ENCODE peak calls at places on chromosomes 3 and 15, in eight cellular contexts. F, S, B, R, E, J, V and Z are unnamed samples. For H3K4me1, the result is how much of the 10 kb centered on the place peaks cover.

GRCh38 chr3:170714151-170714550 is 128.3 kb upstream of the SLC7A14 start:
- DNase-seq in S (peak), V (no peak), J (no peak), B (no peak), E (no peak), F (no peak), R (no peak), Z (no peak)

GRCh38 chr3:114179575-114179974 is 723 bp upstream of the DRD3 start:
- DNase-seq in E (no peak), S (peak), B (no peak), V (no peak), R (no peak), J (no peak), F (no peak), Z (no peak)

GRCh38 chr3:24526640-24527237 is 32.1 kb upstream of the THRB start:
- DNase-seq in J (no peak), R (no peak), V (no peak), B (no peak), S (no peak), F (no peak), E (no peak), Z (no peak)

GRCh38 chr3:151890721-151891141 is 17.3 kb downstream of the SUCNR1 start:
- DNase-seq in R (no peak), S (peak), J (no peak), E (no peak), B (no peak), V (no peak), F (no peak), Z (no peak)

GRCh38 chr15:47003568-47003967 is 713.7 kb upstream of the SEMA6D start:
- DNase-seq in S (no peak), E (no peak), B (no peak), J (no peak), F (no peak), R (no peak), V (no peak), Z (no peak)

GRCh38 chr15:85008474-85009260 is 27.0 kb downstream of the PDE8A start:
- DNase-seq in R (no peak), J (no peak), B (no peak), F (no peak), E (no peak), S (no peak), V (no peak), Z (no peak)

GRCh38 chr15:74842581-74843444 is at the start of gene ULK3:
- DNase-seq in V (peak), E (peak), B (peak), S (peak), F (peak), R (peak), J (peak), Z (peak)

GRCh38 chr3:188449421-188449820 is 295.5 kb downstream of the LPP start:
- DNase-seq in S (no peak), V (no peak), B (no peak), E (no peak), F (no peak), J (no peak), R (no peak), Z (no peak)

GRCh38 chr15:63203451-63204090 is 14.2 kb downstream of the RAB8B start:
- DNase-seq in E (no peak), F (no peak), J (no peak), S (no peak), B (no peak), V (no peak), R (no peak), Z (no peak)

GRCh38 chr15:40256642-40257235 is 17.9 kb downstream of the PAK6 start:
- DNase-seq in F (no peak), B (no peak), J (no peak), E (no peak), V (no peak), S (no peak), R (no peak), Z (no peak)

GRCh38 chr3:159788291-159788690 is 200.3 kb upstream of the IL12A start:
- DNase-seq in V (no peak), E (no peak), J (no peak), S (no peak), R (no peak), B (no peak), F (no peak), Z (no peak)

GRCh38 chr3:85455801-85456200 is 497.0 kb downstream of the CADM2 start:
- DNase-seq in V (no peak), J (no peak), F (no peak), R (no peak), S (no peak), E (no peak), B (no peak), Z (no peak)

GRCh38 chr3:153070153-153070868 is 91.7 kb upstream of the RAP2B start:
- DNase-seq in R (no peak), B (no peak), E (no peak), J (no peak), V (no peak), F (no peak), S (peak), Z (no peak)

GRCh38 chr15:38130739-38131498 is 121.7 kb upstream of the SPRED1 start:
- DNase-seq in J (peak), R (peak), E (peak), F (peak), B (peak), V (peak), S (peak), Z (peak)

GRCh38 chr3:172002512-172003078 is 36.8 kb upstream of the FNDC3B start:
- DNase-seq in F (no peak), R (no peak), S (peak), B (no peak), V (no peak), J (no peak), E (no peak), Z (no peak)

GRCh38 chr3:72739521-72740466 is 108.5 kb downstream of the SHQ1 start:
- DNase-seq in J (no peak), B (no peak), V (no peak), E (no peak), R (no peak), F (no peak), S (no peak), Z (no peak)

GRCh38 chr3:118108769-118109168 is 925.9 kb downstream of the IGSF11 start:
- DNase-seq in B (no peak), F (no peak), S (no peak), R (no peak), V (no peak), E (no peak), J (no peak), Z (no peak)

DNA sequence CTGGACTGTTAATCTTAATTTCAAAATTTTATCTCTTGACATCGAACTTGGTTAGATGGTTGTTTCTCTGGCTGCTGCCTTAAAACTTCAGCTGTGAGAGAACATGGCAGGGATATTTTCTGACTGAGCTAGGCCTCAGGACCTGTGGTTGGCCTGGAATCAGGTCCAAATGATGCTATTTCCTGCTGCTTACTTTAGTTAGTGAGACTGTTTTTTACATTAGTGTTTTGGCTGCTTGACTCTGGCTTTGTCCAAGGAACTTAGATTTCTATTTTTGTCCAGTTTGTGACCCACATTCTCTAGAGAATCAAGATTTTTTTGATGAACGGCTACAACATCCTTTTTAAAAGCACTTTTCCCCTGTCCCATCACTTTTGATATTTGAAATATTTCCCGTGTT is 497.9 kb upstream of the SGO1 start:
- DNase-seq in R (no peak), J (peak), B (no peak), E (no peak), S (peak), F (no peak), V (no peak), Z (no peak)
- H3K27ac ChIP-seq in R (no peak), J (peak), B (no peak), E (no peak), S (no peak), F (peak), V (peak), Z (no peak)

GRCh38 chr3:128648402-128648801 is 2.2 kb downstream of the RPN1 start:
- DNase-seq in S (no peak), E (no peak), B (no peak), V (no peak), J (no peak), F (no peak), R (no peak), Z (no peak)
- TF ChIP-seq CTCF in S (no peak), E (no peak), B (no peak), V (no peak), J (no peak), F (no peak), R (no peak), Z (no peak)

DNA sequence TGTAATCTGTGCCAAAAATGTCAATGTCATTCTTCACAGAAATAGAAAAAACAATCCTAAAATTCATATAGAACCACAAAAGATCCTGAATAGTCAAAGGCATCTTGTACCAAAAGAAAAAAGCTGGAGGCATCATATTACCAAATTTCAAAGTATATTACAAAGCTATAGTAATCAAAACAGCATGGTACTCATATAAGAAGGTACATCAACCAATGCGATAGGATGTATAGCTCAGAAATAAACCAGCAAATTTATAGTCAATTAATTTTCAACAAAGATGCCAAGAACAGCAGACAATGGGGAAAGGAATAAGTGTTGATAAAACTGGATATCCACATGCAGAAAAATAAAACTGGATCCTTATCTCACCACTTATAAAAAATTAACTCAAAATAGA is 150.5 kb upstream of the PRICKLE2 start:
- DNase-seq in V (no peak), S (no peak), R (no peak), F (no peak), B (no peak), J (no peak), E (no peak), Z (no peak)
- H3K4me1 ChIP-seq in V (under half), S (under half), R (under half), F (under half), B (under half), J (under half), E (under half), Z (under half)

DNA sequence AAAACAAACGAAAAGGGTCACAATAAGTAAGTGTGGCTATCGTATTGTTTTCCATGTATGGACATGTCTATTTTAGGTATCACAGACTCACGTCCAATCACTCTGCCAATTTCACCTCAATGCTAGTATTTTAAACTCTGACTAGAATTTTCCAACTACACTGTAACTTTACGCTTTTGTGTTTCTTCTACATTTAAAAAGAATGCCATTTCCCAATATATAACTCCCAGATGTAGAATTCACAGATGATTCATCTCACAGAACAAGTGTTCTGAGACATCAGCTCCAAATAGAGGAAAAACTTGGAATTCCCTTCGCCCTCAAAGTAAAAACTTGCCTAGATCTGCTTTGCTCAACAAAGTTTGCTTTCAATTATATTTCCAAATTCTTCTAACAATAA is 14.2 kb downstream of the LRIG1 start:
- DNase-seq in F (no peak), S (peak), B (no peak), J (no peak), E (no peak), R (no peak), V (no peak), Z (no peak)
- H3K27ac ChIP-seq in F (peak), S (peak), B (peak), J (peak), E (peak), R (peak), V (peak), Z (peak)

GRCh38 chr3:125683067-125683844 is 88.0 kb upstream of the OSBPL11 start:
- DNase-seq in J (peak), V (peak), R (no peak), S (no peak), B (no peak), F (no peak), E (no peak), Z (no peak)

GRCh38 chr3:125681146-125681545 is 85.8 kb upstream of the OSBPL11 start:
- DNase-seq in R (no peak), V (no peak), J (no peak), B (no peak), E (no peak), F (no peak), S (no peak), Z (no peak)

GRCh38 chr3:125679258-125679657 is 84.0 kb upstream of the OSBPL11 start:
- DNase-seq in E (no peak), J (no peak), V (no peak), S (no peak), B (no peak), F (no peak), R (no peak), Z (no peak)

DNA sequence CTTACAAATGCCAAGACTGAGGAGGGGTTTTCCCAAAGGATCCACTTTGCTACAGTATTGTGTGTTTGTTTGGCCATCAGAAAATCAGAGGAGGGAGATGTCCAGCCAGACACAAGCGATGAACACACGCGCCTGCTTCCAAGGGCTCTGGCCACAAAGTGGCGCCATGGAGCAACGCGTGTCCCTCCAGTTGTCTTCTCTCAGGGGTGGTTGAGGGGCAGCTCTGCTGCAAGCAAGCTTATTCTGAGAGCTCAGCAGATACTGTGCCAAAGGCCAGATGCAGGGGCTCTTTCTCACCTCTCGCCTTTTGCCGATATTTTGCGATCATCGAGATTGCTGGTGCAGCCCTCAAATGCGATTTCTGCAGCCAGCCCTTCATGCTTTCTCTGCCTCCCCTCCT is 88.9 kb upstream of the OSBPL11 start:
- DNase-seq in V (peak), F (peak), S (peak), E (no peak), J (no peak), B (no peak), R (peak), Z (no peak)
- TF ChIP-seq CTCF in V (peak), F (no peak), S (peak), E (no peak), J (peak), B (no peak), R (no peak), Z (peak)

GRCh38 chr15:64249842-64250575 is 87.2 kb upstream of the PPIB start:
- DNase-seq in B (no peak), R (no peak), V (no peak), F (no peak), S (no peak), J (no peak), E (no peak), Z (no peak)
- H3K4me1 ChIP-seq in B (under half), R (under half), V (under half), F (under half), S (under half), J (under half), E (under half), Z (under half)

DNA sequence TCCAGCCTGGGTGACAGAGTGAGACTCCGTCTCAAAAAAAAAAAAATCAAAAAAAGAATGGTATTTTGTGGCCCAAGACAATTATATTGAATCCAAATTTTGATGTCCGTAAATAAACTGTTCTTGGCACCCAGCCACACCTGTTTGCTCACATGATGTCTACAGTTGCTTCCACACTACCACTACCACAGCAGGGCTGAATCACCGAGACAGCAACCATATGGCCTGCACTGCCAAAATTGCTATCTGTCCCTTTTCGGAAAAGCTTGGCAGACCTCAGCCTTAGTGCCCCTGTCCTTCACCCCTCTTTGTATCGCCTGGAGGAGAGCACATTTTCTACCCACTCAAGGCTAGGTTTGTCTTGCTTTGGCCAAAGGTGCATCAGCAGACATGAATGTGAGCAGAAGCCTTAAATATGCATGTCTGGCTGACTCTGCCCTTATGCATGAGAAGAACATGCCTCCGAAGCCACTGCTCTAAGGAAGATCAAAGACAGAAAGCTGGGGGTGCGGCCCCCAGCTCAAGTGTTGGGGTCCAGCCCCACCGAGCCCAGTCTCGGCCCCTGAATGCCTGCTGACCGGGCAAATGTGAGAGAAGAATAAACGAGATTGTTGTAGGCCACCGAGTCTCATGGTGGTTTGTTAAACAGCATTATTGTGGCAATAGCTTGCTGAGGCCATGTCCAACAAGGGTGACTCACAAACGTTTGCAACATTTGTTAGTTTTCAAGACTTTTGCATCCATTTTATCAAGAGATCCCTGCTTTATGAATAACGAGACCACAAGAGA is 108.1 kb downstream of the TPRA1 start:
- DNase-seq in J (peak), B (peak), S (no peak), E (no peak), V (peak), R (no peak), F (no peak), Z (no peak)
- H3K27ac ChIP-seq in J (no peak), B (no peak), S (no peak), E (no peak), V (no peak), R (no peak), F (no peak), Z (no peak)

GRCh38 chr15:26891448-26891881 is 24.6 kb downstream of the GABRA5 start:
- DNase-seq in J (no peak), S (peak), F (peak), E (no peak), V (no peak), B (no peak), R (peak), Z (no peak)
- TF ChIP-seq CTCF in J (peak), S (peak), F (peak), E (no peak), V (no peak), B (peak), R (no peak), Z (peak)